ENCODE peak calls at places on chromosomes 4 and X, in eight cellular contexts. U is left ventricle myocardium inferior, F is cardiac muscle cell, E is heart left ventricle, O is aorta, W is heart right ventricle, Q is lower lobe of right lung, Y is tibial artery. S is an unnamed sample.

GRCh38 chr4:11313157-11313943 is 115.3 kb downstream of the HS3ST1 start:
- DNase-seq in U (no peak), F (no peak), E (no peak), O (no peak), W (no peak), Q (no peak), Y (no peak), S (no peak)

GRCh38 chrX:102155806-102156179 is at the start of gene BEX5:
- DNase-seq in U (peak; percentile 28), F (no peak), E (peak; percentile 28), O (peak; percentile 83), W (peak; percentile 27), Q (peak; percentile 63), Y (peak; percentile 65), S (peak; percentile 72)

GRCh38 chrX:44012484-44013096 is 39.4 kb upstream of the NDP start:
- DNase-seq in U (peak; percentile 18), F (peak; percentile 50), E (peak; percentile 20), O (no peak), W (no peak), Q (peak; percentile 67), Y (peak; percentile 66), S (peak; percentile 20)

GRCh38 chrX:84907324-84907946 is 96.2 kb upstream of the APOOL start:
- DNase-seq in U (no peak), F (peak; percentile 0), E (no peak), O (no peak), W (no peak), Q (no peak), Y (no peak), S (no peak)

GRCh38 chrX:74250574-74250973 is 53.4 kb upstream of the ZCCHC13 start:
- DNase-seq in U (no peak), F (no peak), E (no peak), O (no peak), W (no peak), Q (no peak), Y (no peak), S (no peak)

GRCh38 chrX:123876177-123876576 is 16.3 kb downstream of the XIAP start:
- DNase-seq in U (no peak), F (no peak), E (no peak), O (no peak), W (no peak), Q (no peak), Y (no peak), S (no peak)

GRCh38 chr4:99816611-99817309 is at the start of gene DAPP1:
- DNase-seq in U (peak; percentile 17), F (no peak), E (peak; percentile 27), O (no peak), W (peak; percentile 13), Q (peak; percentile 70), Y (peak; percentile 64), S (no peak)

GRCh38 chrX:101257448-101258259 is 33.5 kb downstream of the TAF7L start:
- DNase-seq in U (no peak), F (peak; percentile 1), E (no peak), O (no peak), W (no peak), Q (no peak), Y (no peak), S (no peak)

GRCh38 chr4:20433101-20433705 is 181.5 kb downstream of the SLIT2 start:
- DNase-seq in U (no peak), F (no peak), E (no peak), O (no peak), W (no peak), Q (no peak), Y (no peak), S (no peak)

GRCh38 chr4:188987011-188987410 is 847.8 kb downstream of the TRIML1 start:
- DNase-seq in U (no peak), F (no peak), E (no peak), O (no peak), W (no peak), Q (no peak), Y (no peak), S (no peak)

GRCh38 chr4:123706961-123707360 is 310.4 kb downstream of the SPRY1 start:
- DNase-seq in U (no peak), F (no peak), E (no peak), O (no peak), W (no peak), Q (no peak), Y (no peak), S (no peak)

GRCh38 chrX:134244043-134244442 is 7.1 kb downstream of the CCDC160 start:
- DNase-seq in U (no peak), F (peak; percentile 6), E (no peak), O (no peak), W (no peak), Q (no peak), Y (no peak), S (no peak)

GRCh38 chr4:150679767-150680088 is 97.8 kb downstream of the MAB21L2 start:
- DNase-seq in U (no peak), F (no peak), E (no peak), O (no peak), W (no peak), Q (no peak), Y (no peak), S (no peak)

GRCh38 chr4:152696764-152697250 is 17.0 kb upstream of the TMEM154 start:
- DNase-seq in U (no peak), F (peak; percentile 85), E (no peak), O (no peak), W (no peak), Q (no peak), Y (no peak), S (no peak)

DNA sequence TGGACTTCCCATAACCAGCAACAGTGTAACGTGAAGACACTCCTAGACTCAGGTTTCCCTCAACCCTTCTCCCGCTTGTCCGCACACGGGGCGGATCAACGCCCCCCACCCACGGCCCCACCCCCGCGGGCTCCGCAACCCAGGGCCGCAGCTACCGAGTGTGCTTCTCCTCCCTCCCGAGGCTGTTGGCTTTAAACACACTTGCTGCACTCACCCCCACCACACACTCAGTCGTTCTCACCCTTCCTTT is 50.4 kb upstream of the BCOR start:
- DNase-seq in U (no peak), F (no peak), E (no peak), O (no peak), W (no peak), Q (no peak), Y (no peak), S (no peak)
- H3K4me3 ChIP-seq in U (no peak overlapping the region), F (no peak overlapping the region), E (no peak overlapping the region), O (no peak overlapping the region), W (no peak overlapping the region), Q (no peak overlapping the region), Y (no peak overlapping the region), S (no peak overlapping the region)

DNA sequence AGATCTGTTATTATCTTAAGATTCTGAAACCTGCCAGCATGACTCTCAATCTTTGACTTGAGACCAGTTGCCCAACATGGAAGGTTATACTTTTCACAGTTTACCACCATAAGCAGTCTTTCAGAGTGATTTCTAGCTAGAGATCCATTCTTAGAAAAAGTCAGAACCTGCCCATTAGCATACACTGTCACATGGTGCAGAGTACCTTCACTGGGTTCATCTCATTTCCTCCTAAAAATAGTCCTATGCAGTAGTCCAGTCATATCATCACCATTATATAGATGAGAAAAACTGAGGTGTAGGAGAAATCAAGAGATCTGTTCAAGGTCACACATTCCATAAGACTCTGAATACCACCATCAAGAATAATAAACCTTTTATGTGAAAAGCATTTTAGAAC is 153.6 kb downstream of the AR start:
- DNase-seq in U (no peak), F (no peak), E (no peak), O (no peak), W (no peak), Q (no peak), Y (no peak), S (no peak)
- H3K4me1 ChIP-seq in U (peaks cover 5% of the 10 kb centered on the region), F (no peaks in the 10 kb centered on the region), E (peaks cover 6% of the 10 kb centered on the region), O (no peaks in the 10 kb centered on the region), W (no peaks in the 10 kb centered on the region), Q (no peaks in the 10 kb centered on the region), Y (no peaks in the 10 kb centered on the region), S (no peaks in the 10 kb centered on the region)

GRCh38 chr4:173527103-173527876 is 2.7 kb downstream of the HAND2 start:
- DNase-seq in U (no peak), F (peak; percentile 73), E (no peak), O (no peak), W (peak; percentile 50), Q (no peak), Y (no peak), S (no peak)

GRCh38 chr4:173529505-173530325 is at the start of gene HAND2:
- DNase-seq in U (peak; percentile 84), F (peak; percentile 93), E (peak; percentile 87), O (peak; percentile 82), W (peak; percentile 81), Q (no peak), Y (peak; percentile 92), S (no peak)

GRCh38 chr4:173530326-173531062 is 465 bp upstream of the HAND2 start:
- DNase-seq in U (no peak), F (peak; percentile 41), E (no peak), O (peak; percentile 72), W (no peak), Q (no peak), Y (no peak), S (no peak)

GRCh38 chr4:173526724-173527102 is 3.3 kb downstream of the HAND2 start:
- DNase-seq in U (no peak), F (no peak), E (no peak), O (no peak), W (no peak), Q (no peak), Y (no peak), S (no peak)

DNA sequence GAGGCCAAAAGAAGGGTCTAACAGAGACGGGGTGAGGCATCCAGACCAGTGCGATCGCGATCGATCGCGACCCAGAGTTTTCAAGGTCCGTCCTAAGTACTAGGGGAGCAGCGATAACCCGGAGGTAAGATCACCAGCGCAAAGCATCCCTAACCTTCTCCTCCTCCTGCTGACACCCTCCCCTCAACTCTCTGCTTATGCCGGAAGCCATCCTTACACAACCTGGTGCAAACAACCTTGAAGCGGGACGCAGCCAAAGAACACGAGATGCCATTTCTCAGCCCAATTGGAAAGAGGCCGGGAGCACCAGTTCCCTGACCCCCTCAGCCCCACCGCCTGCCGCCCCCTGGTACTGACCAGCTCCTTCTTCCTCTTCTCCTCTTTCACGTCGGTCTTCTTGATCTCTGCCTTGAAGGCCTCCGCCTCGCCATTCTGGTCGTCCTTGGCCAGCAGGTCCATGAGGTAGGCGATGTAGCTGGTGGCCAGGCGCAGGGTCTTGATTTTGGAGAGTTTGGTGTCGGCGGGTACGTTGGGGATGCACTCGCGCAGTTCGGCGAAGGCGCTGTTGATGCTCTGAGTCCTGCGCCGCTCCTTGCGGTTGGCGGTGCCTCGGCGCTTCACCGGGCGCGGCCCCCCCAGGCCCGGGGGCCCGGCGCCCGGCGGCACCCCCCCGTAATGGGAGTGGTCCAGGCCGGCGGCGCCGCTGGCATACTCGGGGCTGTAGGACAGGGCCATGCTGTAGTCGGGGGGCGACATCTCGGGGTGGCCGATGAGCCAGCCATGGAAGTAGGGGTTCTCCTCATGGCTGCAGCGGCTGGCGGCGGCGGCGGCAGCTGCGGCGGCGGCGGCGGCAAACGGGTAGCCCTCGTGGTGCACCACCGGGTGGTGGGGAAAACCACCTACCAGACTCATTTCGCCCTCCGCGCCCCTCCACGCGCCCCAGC is 1.4 kb downstream of the HAND2 start:
- DNase-seq in U (peak; percentile 36), F (peak; percentile 62), E (no peak), O (peak; percentile 69), W (peak; percentile 44), Q (no peak), Y (peak; percentile 77), S (peak; percentile 23)
- H3K4me3 ChIP-seq in U (peak overlapping the region; percentile 84), F (peak overlapping the region; percentile 96), E (peak overlapping the region; percentile 75), O (peak overlapping the region; percentile 97), W (peak overlapping the region; percentile 69), Q (no peak overlapping the region), Y (peak overlapping the region; percentile 91), S (peak overlapping the region; percentile 26)

DNA sequence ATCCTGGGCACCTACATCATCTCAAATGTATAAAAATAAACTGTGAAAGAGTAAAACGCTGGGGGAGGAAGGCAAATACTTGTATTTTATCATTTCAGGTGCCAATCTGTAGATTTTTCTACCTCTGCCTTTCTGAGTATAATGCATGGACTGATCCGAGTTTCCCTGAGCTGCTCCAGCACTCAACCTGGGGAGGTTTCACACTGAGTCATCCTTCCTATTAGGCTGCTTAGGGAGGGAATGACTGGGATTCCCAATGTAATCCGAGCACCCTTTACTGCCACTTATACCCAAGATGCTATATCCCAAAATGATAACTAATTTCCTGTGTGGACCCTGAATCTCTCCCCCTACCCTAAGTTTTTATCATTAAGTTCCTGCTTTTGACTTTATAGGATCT is 126.6 kb downstream of the HNRNPD start:
- DNase-seq in U (no peak), F (no peak), E (no peak), O (no peak), W (no peak), Q (no peak), Y (no peak), S (no peak)
- H3K4me1 ChIP-seq in U (no peaks in the 10 kb centered on the region), F (no peaks in the 10 kb centered on the region), E (no peaks in the 10 kb centered on the region), O (no peaks in the 10 kb centered on the region), W (no peaks in the 10 kb centered on the region), Q (no peaks in the 10 kb centered on the region), Y (no peaks in the 10 kb centered on the region), S (no peaks in the 10 kb centered on the region)